ENCODE peak calls at places on chromosomes 11 and 22, in ten cellular contexts. One of them, this sample, is unnamed.

GRCh38 chr22:19143967-19144400 is 467 bp downstream of the ESS2 start:
- DNase-seq in Peyer's patch: no peak
- DNase-seq in left lung: no peak
- DNase-seq in IMR-90: peak; percentile 18
- DNase-seq in CD8-positive, alpha-beta T cell: no peak
- DNase-seq in SK-N-MC: no peak
- DNase-seq in effector memory CD4-positive, alpha-beta T cell: peak; percentile 24
- DNase-seq in body of pancreas: no peak
- DNase-seq in gastrocnemius medialis: no peak
- DNase-seq in transverse colon: no peak
- DNase-seq in this sample: no peak

GRCh38 chr11:119323532-119324033 is 6.7 kb upstream of the MCAM start:
- DNase-seq in Peyer's patch: peak; percentile 67
- DNase-seq in left lung: no peak
- DNase-seq in IMR-90: peak; percentile 66
- DNase-seq in CD8-positive, alpha-beta T cell: peak; percentile 88
- DNase-seq in SK-N-MC: no peak
- DNase-seq in effector memory CD4-positive, alpha-beta T cell: peak; percentile 71
- DNase-seq in body of pancreas: peak; percentile 70
- DNase-seq in gastrocnemius medialis: peak; percentile 65
- DNase-seq in transverse colon: peak; percentile 84
- DNase-seq in this sample: peak; percentile 83

GRCh38 chr11:66479741-66480115 is 506 bp upstream of the DPP3 start:
- DNase-seq in Peyer's patch: peak; percentile 65
- DNase-seq in left lung: no peak
- DNase-seq in IMR-90: no peak
- DNase-seq in CD8-positive, alpha-beta T cell: no peak
- DNase-seq in SK-N-MC: no peak
- DNase-seq in effector memory CD4-positive, alpha-beta T cell: no peak
- DNase-seq in body of pancreas: no peak
- DNase-seq in gastrocnemius medialis: no peak
- DNase-seq in transverse colon: no peak
- DNase-seq in this sample: no peak

GRCh38 chr11:108333403-108333899 is 110.6 kb downstream of the ATM start:
- DNase-seq in Peyer's patch: no peak
- DNase-seq in left lung: no peak
- DNase-seq in IMR-90: no peak
- DNase-seq in CD8-positive, alpha-beta T cell: no peak
- DNase-seq in SK-N-MC: no peak
- DNase-seq in effector memory CD4-positive, alpha-beta T cell: no peak
- DNase-seq in body of pancreas: no peak
- DNase-seq in gastrocnemius medialis: no peak
- DNase-seq in transverse colon: no peak
- DNase-seq in this sample: no peak

GRCh38 chr11:67437082-67437821 is at the start of gene PTPRCAP:
- DNase-seq in Peyer's patch: no peak
- DNase-seq in left lung: no peak
- DNase-seq in IMR-90: no peak
- DNase-seq in CD8-positive, alpha-beta T cell: peak; percentile 91
- DNase-seq in SK-N-MC: no peak
- DNase-seq in effector memory CD4-positive, alpha-beta T cell: peak; percentile 68
- DNase-seq in body of pancreas: no peak
- DNase-seq in gastrocnemius medialis: no peak
- DNase-seq in transverse colon: peak; percentile 78
- DNase-seq in this sample: no peak

GRCh38 chr11:77560605-77561004 is 29.1 kb upstream of the AQP11 start:
- DNase-seq in Peyer's patch: no peak
- DNase-seq in left lung: no peak
- DNase-seq in IMR-90: peak; percentile 69
- DNase-seq in CD8-positive, alpha-beta T cell: no peak
- DNase-seq in SK-N-MC: no peak
- DNase-seq in effector memory CD4-positive, alpha-beta T cell: no peak
- DNase-seq in body of pancreas: no peak
- DNase-seq in gastrocnemius medialis: no peak
- DNase-seq in transverse colon: no peak
- DNase-seq in this sample: no peak

GRCh38 chr11:2150206-2150847 is 10.7 kb downstream of the INS start:
- DNase-seq in Peyer's patch: no peak
- DNase-seq in left lung: no peak
- DNase-seq in IMR-90: peak; percentile 59
- DNase-seq in CD8-positive, alpha-beta T cell: no peak
- DNase-seq in SK-N-MC: peak; percentile 8
- DNase-seq in effector memory CD4-positive, alpha-beta T cell: no peak
- DNase-seq in body of pancreas: no peak
- DNase-seq in gastrocnemius medialis: no peak
- DNase-seq in transverse colon: no peak
- DNase-seq in this sample: no peak

GRCh38 chr22:50342651-50343540 is at the start of gene PPP6R2:
- DNase-seq in Peyer's patch: peak; percentile 91
- DNase-seq in left lung: peak; percentile 82
- DNase-seq in IMR-90: peak; percentile 35
- DNase-seq in CD8-positive, alpha-beta T cell: peak; percentile 95
- DNase-seq in SK-N-MC: no peak
- DNase-seq in effector memory CD4-positive, alpha-beta T cell: peak; percentile 80
- DNase-seq in body of pancreas: peak; percentile 80
- DNase-seq in gastrocnemius medialis: peak; percentile 70
- DNase-seq in transverse colon: peak; percentile 88
- DNase-seq in this sample: peak; percentile 71

GRCh38 chr22:32482708-32483107 is 8.1 kb downstream of the FBXO7 start:
- DNase-seq in Peyer's patch: no peak
- DNase-seq in left lung: no peak
- DNase-seq in IMR-90: peak; percentile 22
- DNase-seq in CD8-positive, alpha-beta T cell: no peak
- DNase-seq in SK-N-MC: no peak
- DNase-seq in effector memory CD4-positive, alpha-beta T cell: no peak
- DNase-seq in body of pancreas: no peak
- DNase-seq in gastrocnemius medialis: no peak
- DNase-seq in transverse colon: no peak
- DNase-seq in this sample: no peak

GRCh38 chr22:31911565-31912401 is 32.6 kb upstream of the YWHAH start:
- DNase-seq in Peyer's patch: peak; percentile 60
- DNase-seq in left lung: no peak
- DNase-seq in IMR-90: peak; percentile 25
- DNase-seq in CD8-positive, alpha-beta T cell: no peak
- DNase-seq in SK-N-MC: no peak
- DNase-seq in effector memory CD4-positive, alpha-beta T cell: no peak
- DNase-seq in body of pancreas: no peak
- DNase-seq in gastrocnemius medialis: no peak
- DNase-seq in transverse colon: peak; percentile 60
- DNase-seq in this sample: no peak

GRCh38 chr11:131463162-131463561 is 92.7 kb downstream of the NTM start:
- DNase-seq in Peyer's patch: no peak
- DNase-seq in left lung: no peak
- DNase-seq in IMR-90: no peak
- DNase-seq in CD8-positive, alpha-beta T cell: no peak
- DNase-seq in SK-N-MC: no peak
- DNase-seq in effector memory CD4-positive, alpha-beta T cell: no peak
- DNase-seq in body of pancreas: no peak
- DNase-seq in gastrocnemius medialis: no peak
- DNase-seq in transverse colon: no peak
- DNase-seq in this sample: no peak

GRCh38 chr11:126930100-126930841 is 70.3 kb downstream of the KIRREL3 start:
- DNase-seq in Peyer's patch: no peak
- DNase-seq in left lung: no peak
- DNase-seq in IMR-90: no peak
- DNase-seq in CD8-positive, alpha-beta T cell: no peak
- DNase-seq in SK-N-MC: peak; percentile 2
- DNase-seq in effector memory CD4-positive, alpha-beta T cell: no peak
- DNase-seq in body of pancreas: no peak
- DNase-seq in gastrocnemius medialis: no peak
- DNase-seq in transverse colon: no peak
- DNase-seq in this sample: no peak

GRCh38 chr11:8652140-8652539 is 30.3 kb downstream of the TRIM66 start:
- DNase-seq in Peyer's patch: no peak
- DNase-seq in left lung: no peak
- DNase-seq in IMR-90: peak; percentile 99
- DNase-seq in CD8-positive, alpha-beta T cell: no peak
- DNase-seq in SK-N-MC: no peak
- DNase-seq in effector memory CD4-positive, alpha-beta T cell: no peak
- DNase-seq in body of pancreas: no peak
- DNase-seq in gastrocnemius medialis: peak; percentile 43
- DNase-seq in transverse colon: no peak
- DNase-seq in this sample: no peak

GRCh38 chr11:68430801-68431200 is 29.8 kb upstream of the PPP6R3 start:
- DNase-seq in Peyer's patch: peak; percentile 84
- DNase-seq in left lung: peak; percentile 54
- DNase-seq in IMR-90: no peak
- DNase-seq in CD8-positive, alpha-beta T cell: no peak
- DNase-seq in SK-N-MC: no peak
- DNase-seq in effector memory CD4-positive, alpha-beta T cell: no peak
- DNase-seq in body of pancreas: no peak
- DNase-seq in gastrocnemius medialis: no peak
- DNase-seq in transverse colon: peak; percentile 73
- DNase-seq in this sample: no peak

GRCh38 chr22:44455151-44455962 is 42.7 kb downstream of the RTL6 start:
- DNase-seq in Peyer's patch: peak; percentile 47
- DNase-seq in left lung: no peak
- DNase-seq in IMR-90: no peak
- DNase-seq in CD8-positive, alpha-beta T cell: peak; percentile 82
- DNase-seq in SK-N-MC: no peak
- DNase-seq in effector memory CD4-positive, alpha-beta T cell: peak; percentile 43
- DNase-seq in body of pancreas: peak; percentile 22
- DNase-seq in gastrocnemius medialis: peak; percentile 18
- DNase-seq in transverse colon: peak; percentile 35
- DNase-seq in this sample: no peak

GRCh38 chr11:12079726-12080556 is 30.4 kb upstream of the MICAL2 start:
- DNase-seq in Peyer's patch: no peak
- DNase-seq in left lung: peak; percentile 72
- DNase-seq in IMR-90: peak; percentile 99
- DNase-seq in CD8-positive, alpha-beta T cell: no peak
- DNase-seq in SK-N-MC: no peak
- DNase-seq in effector memory CD4-positive, alpha-beta T cell: no peak
- DNase-seq in body of pancreas: no peak
- DNase-seq in gastrocnemius medialis: peak; percentile 56
- DNase-seq in transverse colon: peak; percentile 56
- DNase-seq in this sample: peak; percentile 78

GRCh38 chr11:38315151-38315550 is 1717.1 kb upstream of the RAG2 start:
- DNase-seq in Peyer's patch: no peak
- DNase-seq in left lung: no peak
- DNase-seq in IMR-90: no peak
- DNase-seq in CD8-positive, alpha-beta T cell: no peak
- DNase-seq in SK-N-MC: no peak
- DNase-seq in effector memory CD4-positive, alpha-beta T cell: no peak
- DNase-seq in body of pancreas: no peak
- DNase-seq in gastrocnemius medialis: no peak
- DNase-seq in transverse colon: no peak
- DNase-seq in this sample: no peak

GRCh38 chr11:45847908-45848316 is 637 bp downstream of the CRY2 start:
- DNase-seq in Peyer's patch: no peak
- DNase-seq in left lung: peak; percentile 56
- DNase-seq in IMR-90: peak; percentile 64
- DNase-seq in CD8-positive, alpha-beta T cell: no peak
- DNase-seq in SK-N-MC: no peak
- DNase-seq in effector memory CD4-positive, alpha-beta T cell: peak; percentile 23
- DNase-seq in body of pancreas: peak; percentile 67
- DNase-seq in gastrocnemius medialis: peak; percentile 49
- DNase-seq in transverse colon: peak; percentile 57
- DNase-seq in this sample: peak; percentile 58

DNA sequence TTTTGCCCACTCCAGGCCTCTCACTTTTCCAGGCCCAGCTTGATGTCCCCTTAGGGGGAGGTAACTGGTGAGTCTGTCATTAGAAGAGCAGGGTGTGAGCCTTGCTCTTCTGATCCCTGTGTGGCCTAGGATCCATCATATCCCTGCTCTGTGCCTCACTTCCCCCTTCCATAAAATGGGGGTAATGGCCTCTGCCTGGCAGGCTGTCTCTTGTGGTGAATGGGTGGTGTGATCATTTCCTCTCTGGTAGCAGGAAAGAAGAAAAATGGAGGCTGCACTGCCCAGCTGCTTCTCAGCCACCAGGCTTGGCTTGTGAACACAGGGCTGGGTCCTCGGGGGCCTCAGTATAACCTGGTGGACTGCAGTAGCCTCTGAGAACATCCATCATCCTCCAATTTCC is 5.6 kb downstream of the ARHGEF17 start:
- DNase-seq in Peyer's patch: no peak
- DNase-seq in left lung: no peak
- DNase-seq in IMR-90: no peak
- DNase-seq in CD8-positive, alpha-beta T cell: no peak
- DNase-seq in SK-N-MC: no peak
- DNase-seq in effector memory CD4-positive, alpha-beta T cell: no peak
- DNase-seq in body of pancreas: no peak
- DNase-seq in gastrocnemius medialis: no peak
- DNase-seq in transverse colon: no peak
- DNase-seq in this sample: no peak
- H3K27ac ChIP-seq in Peyer's patch: peak overlapping the region; percentile 28
- H3K27ac ChIP-seq in left lung: peak overlapping the region; percentile 73
- H3K27ac ChIP-seq in IMR-90: peak overlapping the region; percentile 87
- H3K27ac ChIP-seq in CD8-positive, alpha-beta T cell: no peak overlapping the region
- H3K27ac ChIP-seq in SK-N-MC: no peak overlapping the region
- H3K27ac ChIP-seq in effector memory CD4-positive, alpha-beta T cell: no peak overlapping the region
- H3K27ac ChIP-seq in body of pancreas: peak overlapping the region; percentile 52
- H3K27ac ChIP-seq in gastrocnemius medialis: peak overlapping the region; percentile 60
- H3K27ac ChIP-seq in transverse colon: peak overlapping the region; percentile 95
- H3K27ac ChIP-seq in this sample: peak overlapping the region; percentile 97

GRCh38 chr22:37674951-37675929 is at the start of gene LGALS1:
- DNase-seq in Peyer's patch: peak; percentile 92
- DNase-seq in left lung: peak; percentile 95
- DNase-seq in IMR-90: peak; percentile 97
- DNase-seq in CD8-positive, alpha-beta T cell: peak; percentile 77
- DNase-seq in SK-N-MC: no peak
- DNase-seq in effector memory CD4-positive, alpha-beta T cell: peak; percentile 59
- DNase-seq in body of pancreas: peak; percentile 93
- DNase-seq in gastrocnemius medialis: peak; percentile 95
- DNase-seq in transverse colon: peak; percentile 95
- DNase-seq in this sample: peak; percentile 97
- H3K4me3 ChIP-seq in Peyer's patch: peak within 1 kb of the TSS; percentile 61
- H3K4me3 ChIP-seq in left lung: peak within 1 kb of the TSS; percentile 45
- H3K4me3 ChIP-seq in IMR-90: peak within 1 kb of the TSS; percentile 92
- H3K4me3 ChIP-seq in CD8-positive, alpha-beta T cell: peak within 1 kb of the TSS; percentile 93
- H3K4me3 ChIP-seq in SK-N-MC: peak within 1 kb of the TSS; percentile 88
- H3K4me3 ChIP-seq in effector memory CD4-positive, alpha-beta T cell: peak within 1 kb of the TSS; percentile 70
- H3K4me3 ChIP-seq in body of pancreas: peak within 1 kb of the TSS; percentile 19
- H3K4me3 ChIP-seq in gastrocnemius medialis: peak within 1 kb of the TSS; percentile 71
- H3K4me3 ChIP-seq in transverse colon: peak within 1 kb of the TSS; percentile 54
- H3K4me3 ChIP-seq in this sample: peak within 1 kb of the TSS; percentile 72

DNA sequence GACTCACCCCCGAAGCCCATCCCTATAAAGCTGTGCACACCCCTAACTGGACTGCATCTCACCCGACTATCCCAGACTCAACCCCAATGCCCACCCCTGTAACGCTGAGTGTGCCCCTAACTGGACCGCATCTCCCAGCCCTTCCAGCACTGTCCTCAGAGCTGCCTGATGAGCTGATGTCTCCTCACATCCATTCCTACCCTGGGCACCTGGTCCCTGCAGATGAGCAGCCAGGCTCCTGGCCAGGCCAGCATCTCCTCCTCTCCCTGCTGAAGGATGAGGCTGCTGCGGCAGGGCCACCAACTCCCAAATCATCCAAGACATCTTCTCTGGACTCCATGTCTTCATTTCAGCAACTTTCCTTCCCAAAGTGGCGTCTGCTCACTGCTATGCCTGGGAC is 332.1 kb downstream of the CTTN start:
- DNase-seq in Peyer's patch: no peak
- DNase-seq in left lung: no peak
- DNase-seq in IMR-90: no peak
- DNase-seq in CD8-positive, alpha-beta T cell: no peak
- DNase-seq in SK-N-MC: no peak
- DNase-seq in effector memory CD4-positive, alpha-beta T cell: no peak
- DNase-seq in body of pancreas: no peak
- DNase-seq in gastrocnemius medialis: no peak
- DNase-seq in transverse colon: no peak
- DNase-seq in this sample: peak; percentile 48
- H3K9me3 ChIP-seq in Peyer's patch: no peaks in the 10 kb centered on the region
- H3K9me3 ChIP-seq in left lung: no peaks in the 10 kb centered on the region
- H3K9me3 ChIP-seq in IMR-90: peaks cover 2% of the 10 kb centered on the region
- H3K9me3 ChIP-seq in CD8-positive, alpha-beta T cell: no peaks in the 10 kb centered on the region
- H3K9me3 ChIP-seq in SK-N-MC: no peaks in the 10 kb centered on the region
- H3K9me3 ChIP-seq in effector memory CD4-positive, alpha-beta T cell: no peaks in the 10 kb centered on the region
- H3K9me3 ChIP-seq in body of pancreas: no peaks in the 10 kb centered on the region
- H3K9me3 ChIP-seq in gastrocnemius medialis: no peaks in the 10 kb centered on the region
- H3K9me3 ChIP-seq in transverse colon: no peaks in the 10 kb centered on the region
- H3K9me3 ChIP-seq in this sample: no peaks in the 10 kb centered on the region

GRCh38 chr11:47886096-47886495 is 37.9 kb upstream of the NUP160 start:
- DNase-seq in Peyer's patch: no peak
- DNase-seq in left lung: peak; percentile 47
- DNase-seq in IMR-90: peak; percentile 80
- DNase-seq in CD8-positive, alpha-beta T cell: no peak
- DNase-seq in SK-N-MC: no peak
- DNase-seq in effector memory CD4-positive, alpha-beta T cell: no peak
- DNase-seq in body of pancreas: peak; percentile 17
- DNase-seq in gastrocnemius medialis: no peak
- DNase-seq in transverse colon: no peak
- DNase-seq in this sample: peak; percentile 51
- H3K27ac ChIP-seq in Peyer's patch: no peak overlapping the region
- H3K27ac ChIP-seq in left lung: peak overlapping the region; percentile 45
- H3K27ac ChIP-seq in IMR-90: no peak overlapping the region
- H3K27ac ChIP-seq in CD8-positive, alpha-beta T cell: no peak overlapping the region
- H3K27ac ChIP-seq in SK-N-MC: no peak overlapping the region
- H3K27ac ChIP-seq in effector memory CD4-positive, alpha-beta T cell: peak overlapping the region; percentile 19
- H3K27ac ChIP-seq in body of pancreas: no peak overlapping the region
- H3K27ac ChIP-seq in gastrocnemius medialis: no peak overlapping the region
- H3K27ac ChIP-seq in transverse colon: peak overlapping the region; percentile 43
- H3K27ac ChIP-seq in this sample: no peak overlapping the region